ENCODE peak calls at places on chromosomes 13 and 19, in eight cellular contexts. S is lung; E is T-helper 1 cell; Y is T-helper 9 cell; J is mammary epithelial cell; V is glutamatergic neuron; T is GM03348; A is stimulated activated CD4-positive, alpha-beta T cell treated with anti-CD3 and anti-CD28 coated beads, TNF-alpha, amount 100 ng/mL, for 4 hours. N is an unnamed sample.

GRCh38 chr13:99003851-99004471 is 26.1 kb upstream of the DOCK9 start:
- DNase-seq in Y (no peak), S (no peak), E (no peak), A (no peak), V (no peak), T (no peak), J (no peak), N (no peak)

GRCh38 chr19:54172413-54172763 is 572 bp downstream of the TMC4 start:
- DNase-seq in A (no peak), S (no peak), E (no peak), J (no peak), Y (no peak), V (no peak), T (no peak), N (no peak)

GRCh38 chr19:3186891-3187661 is 1.3 kb downstream of the NCLN start:
- DNase-seq in V (no peak), A (no peak), Y (no peak), S (no peak), J (no peak), E (no peak), T (no peak), N (no peak)

GRCh38 chr19:56393119-56394012 is at the start of gene ZNF582:
- DNase-seq in Y (peak), A (peak), T (peak), E (peak), S (peak), V (peak), J (peak), N (peak)

GRCh38 chr13:94480672-94481145 is 1.2 kb upstream of the DCT start:
- DNase-seq in Y (no peak), J (peak), A (no peak), V (peak), T (peak), S (no peak), E (peak), N (peak)

GRCh38 chr13:48939728-48940127 is 36.0 kb upstream of the FNDC3A start:
- DNase-seq in E (peak), V (no peak), S (no peak), J (no peak), Y (no peak), A (no peak), T (no peak), N (no peak)

GRCh38 chr13:110245421-110245899 is 61.5 kb downstream of the COL4A1 start:
- DNase-seq in E (no peak), S (no peak), J (no peak), V (no peak), T (no peak), Y (no peak), A (no peak), N (peak)

GRCh38 chr19:56120371-56121179 is 520 bp downstream of the ZNF787 start:
- DNase-seq in V (peak), A (peak), J (peak), E (peak), Y (peak), S (peak), T (peak), N (peak)